ENCODE peak calls at places on chromosomes 6 and 20, in five cellular contexts. D, B, W, S and C are unnamed samples.

GRCh38 chr6:39361657-39362486 is 39.4 kb upstream of the KCNK16 start:
- DNase-seq in D (peak), B (peak), W (peak), S (peak), C (peak)

GRCh38 chr20:34089655-34090324 is 22.3 kb downstream of the EIF2S2 start:
- DNase-seq in D (no peak), B (no peak), W (peak), S (no peak), C (no peak)

GRCh38 chr6:332671-333070 is 40.4 kb downstream of the DUSP22 start:
- DNase-seq in D (no peak), B (no peak), W (no peak), S (no peak), C (no peak)

GRCh38 chr6:169864148-169865030 is 113.0 kb downstream of the ERMARD start:
- DNase-seq in D (no peak), B (no peak), W (no peak), S (no peak), C (no peak)

GRCh38 chr6:134577998-134578397 is 260.1 kb upstream of the SGK1 start:
- DNase-seq in D (no peak), B (no peak), W (no peak), S (no peak), C (no peak)

GRCh38 chr20:38007526-38007925 is 25.7 kb downstream of the TTI1 start:
- DNase-seq in D (no peak), B (no peak), W (no peak), S (no peak), C (no peak)

GRCh38 chr6:15452182-15452941 is 206.5 kb downstream of the JARID2 start:
- DNase-seq in D (no peak), B (no peak), W (no peak), S (no peak), C (no peak)

GRCh38 chr6:7140631-7141366 is 33.0 kb downstream of the RREB1 start:
- DNase-seq in D (peak), B (peak), W (peak), S (peak), C (peak)